ENCODE peak calls at places on chromosome 13, in four cellular contexts. N, Q, C and L are unnamed samples.

GRCh38 chr13:99277629-99278028 is 19.4 kb upstream of the GPR18 start:
- DNase-seq in Q (no peak), N (no peak), C (no peak), L (no peak)

GRCh38 chr13:32026619-32027018 is 5.0 kb upstream of the FRY start:
- DNase-seq in C (no peak), N (no peak), Q (no peak), L (no peak)

GRCh38 chr13:112434032-112434431 is 57.9 kb downstream of the SPACA7 start:
- DNase-seq in C (no peak), N (no peak), Q (no peak), L (no peak)

GRCh38 chr13:54637377-54637776 is 1608.8 kb downstream of the OLFM4 start:
- DNase-seq in Q (no peak), C (no peak), N (no peak), L (no peak)

GRCh38 chr13:85379433-85379832 is 419.8 kb downstream of the SLITRK6 start:
- DNase-seq in Q (no peak), C (no peak), N (no peak), L (no peak)

GRCh38 chr13:100534911-100535310 is 53.7 kb downstream of the GGACT start:
- DNase-seq in N (no peak), C (no peak), Q (no peak), L (no peak)

GRCh38 chr13:52162279-52163101 is 3.1 kb upstream of the NEK3 start:
- DNase-seq in N (no peak), Q (no peak), C (no peak), L (no peak)

GRCh38 chr13:24911135-24911524 is 147.2 kb downstream of the RNF17 start:
- DNase-seq in N (no peak), C (no peak), Q (no peak), L (no peak)

GRCh38 chr13:54742984-54743383 is 1714.4 kb downstream of the OLFM4 start:
- DNase-seq in C (no peak), N (no peak), Q (no peak), L (no peak)

GRCh38 chr13:34567558-34567957 is 374.5 kb upstream of the NBEA start:
- DNase-seq in Q (no peak), C (no peak), N (no peak), L (no peak)

GRCh38 chr13:20848944-20849343 is 53.6 kb downstream of the XPO4 start:
- DNase-seq in Q (no peak), N (no peak), C (no peak), L (no peak)